ENCODE peak calls at places on chromosome 10, in nine cellular contexts. I, W, Y, P, U, J, K, V and A are unnamed samples.

GRCh38 chr10:113820507-113820906 is 33.4 kb downstream of the DCLRE1A start:
- DNase-seq in K (no peak), Y (no peak), U (no peak), P (no peak), W (no peak), V (peak; percentile 63), I (peak; percentile 45), J (no peak), A (no peak)

GRCh38 chr10:1102836-1103235 is 46.7 kb downstream of the WDR37 start:
- DNase-seq in Y (no peak), P (no peak), U (no peak), V (no peak), J (peak; percentile 61), K (no peak), I (no peak), W (peak; percentile 9), A (peak; percentile 33)

GRCh38 chr10:94006591-94007550 is 13.1 kb downstream of the PLCE1 start:
- DNase-seq in W (peak; percentile 86), Y (peak; percentile 76), J (peak; percentile 78), K (peak; percentile 61), U (peak; percentile 69), V (peak; percentile 33), P (no peak), I (no peak), A (peak; percentile 78)

GRCh38 chr10:12965571-12965970 is 35.9 kb downstream of the CCDC3 start:
- DNase-seq in U (no peak), K (no peak), W (peak; percentile 55), Y (no peak), P (no peak), V (no peak), J (peak; percentile 49), I (no peak), A (no peak)

GRCh38 chr10:95183451-95184230 is 10.4 kb upstream of the ACSM6 start:
- DNase-seq in U (peak; percentile 91), P (peak; percentile 70), I (peak; percentile 89), V (peak; percentile 88), J (peak; percentile 71), W (peak; percentile 74), Y (peak; percentile 93), K (peak; percentile 92), A (peak; percentile 67)

GRCh38 chr10:113950268-113950667 is 93.4 kb upstream of the ADRB1 start:
- DNase-seq in U (no peak), J (no peak), K (no peak), W (no peak), Y (no peak), V (no peak), I (no peak), P (no peak), A (no peak)

GRCh38 chr10:110861476-110861875 is 10.3 kb upstream of the PDCD4 start:
- DNase-seq in P (no peak), U (no peak), W (no peak), V (no peak), K (no peak), J (no peak), I (no peak), Y (no peak), A (no peak)

GRCh38 chr10:47344996-47345870 is 2.9 kb upstream of the RBP3 start:
- DNase-seq in I (no peak), P (no peak), V (no peak), K (no peak), W (no peak), U (no peak), Y (no peak), J (no peak), A (no peak)

GRCh38 chr10:47254611-47255010 is 45.4 kb upstream of the GDF10 start:
- DNase-seq in P (no peak), I (no peak), Y (no peak), J (no peak), U (peak; percentile 88), K (no peak), W (no peak), V (no peak), A (no peak)

GRCh38 chr10:88707429-88708110 is 1.5 kb downstream of the LIPK start:
- DNase-seq in W (peak; percentile 60), J (peak; percentile 81), K (no peak), U (no peak), V (no peak), I (no peak), P (no peak), Y (no peak), A (peak; percentile 52)

GRCh38 chr10:102299873-102300272 is 54.5 kb downstream of the GBF1 start:
- DNase-seq in Y (no peak), V (no peak), I (no peak), J (peak; percentile 76), W (peak; percentile 50), P (no peak), U (no peak), K (no peak), A (peak; percentile 57)
- H3K4me3 ChIP-seq in Y (no peak overlapping the region), V (no peak overlapping the region), I (no peak overlapping the region), J (peak overlapping the region; percentile 8), W (no peak overlapping the region), P (no peak overlapping the region), U (no peak overlapping the region), K (no peak overlapping the region), A (no peak overlapping the region)

GRCh38 chr10:112082134-112082533 is 101.4 kb downstream of the GPAM start:
- DNase-seq in W (no peak), J (no peak), P (peak; percentile 37), K (no peak), Y (peak; percentile 25), I (peak; percentile 71), V (peak; percentile 10), U (no peak), A (no peak)

GRCh38 chr10:112080284-112080683 is 103.3 kb downstream of the GPAM start:
- DNase-seq in K (no peak), P (no peak), W (no peak), Y (no peak), I (no peak), J (no peak), U (no peak), V (no peak), A (no peak)

GRCh38 chr10:112083526-112083925 is 100.0 kb downstream of the GPAM start:
- DNase-seq in K (no peak), I (no peak), J (no peak), W (no peak), V (no peak), P (no peak), U (no peak), Y (no peak), A (no peak)

GRCh38 chr10:112078003-112078402 is 105.6 kb downstream of the GPAM start:
- DNase-seq in U (no peak), W (no peak), I (no peak), J (no peak), P (no peak), K (no peak), V (no peak), Y (no peak), A (no peak)
- H3K36me3 ChIP-seq in U (no peaks in the 10 kb centered on the region), W (no peaks in the 10 kb centered on the region), I (no peaks in the 10 kb centered on the region), J (no peaks in the 10 kb centered on the region), P (no peaks in the 10 kb centered on the region), K (no peaks in the 10 kb centered on the region), V (no peaks in the 10 kb centered on the region), Y (no peaks in the 10 kb centered on the region), A (no peaks in the 10 kb centered on the region)

GRCh38 chr10:78512205-78512550 is 478.5 kb downstream of the RPS24 start:
- DNase-seq in J (no peak), W (no peak), P (no peak), V (no peak), U (no peak), Y (no peak), K (no peak), I (no peak), A (no peak)

GRCh38 chr10:78508955-78509354 is 475.3 kb downstream of the RPS24 start:
- DNase-seq in I (no peak), V (no peak), U (no peak), K (no peak), W (no peak), P (no peak), Y (no peak), J (no peak), A (no peak)

GRCh38 chr10:78511324-78512204 is 477.9 kb downstream of the RPS24 start:
- DNase-seq in V (no peak), W (no peak), P (peak; percentile 51), I (no peak), U (no peak), J (no peak), K (no peak), Y (no peak), A (no peak)

GRCh38 chr10:78513330-78513729 is 479.7 kb downstream of the RPS24 start:
- DNase-seq in Y (no peak), W (no peak), J (peak; percentile 14), K (no peak), I (no peak), P (no peak), U (no peak), V (peak; percentile 22), A (no peak)

DNA sequence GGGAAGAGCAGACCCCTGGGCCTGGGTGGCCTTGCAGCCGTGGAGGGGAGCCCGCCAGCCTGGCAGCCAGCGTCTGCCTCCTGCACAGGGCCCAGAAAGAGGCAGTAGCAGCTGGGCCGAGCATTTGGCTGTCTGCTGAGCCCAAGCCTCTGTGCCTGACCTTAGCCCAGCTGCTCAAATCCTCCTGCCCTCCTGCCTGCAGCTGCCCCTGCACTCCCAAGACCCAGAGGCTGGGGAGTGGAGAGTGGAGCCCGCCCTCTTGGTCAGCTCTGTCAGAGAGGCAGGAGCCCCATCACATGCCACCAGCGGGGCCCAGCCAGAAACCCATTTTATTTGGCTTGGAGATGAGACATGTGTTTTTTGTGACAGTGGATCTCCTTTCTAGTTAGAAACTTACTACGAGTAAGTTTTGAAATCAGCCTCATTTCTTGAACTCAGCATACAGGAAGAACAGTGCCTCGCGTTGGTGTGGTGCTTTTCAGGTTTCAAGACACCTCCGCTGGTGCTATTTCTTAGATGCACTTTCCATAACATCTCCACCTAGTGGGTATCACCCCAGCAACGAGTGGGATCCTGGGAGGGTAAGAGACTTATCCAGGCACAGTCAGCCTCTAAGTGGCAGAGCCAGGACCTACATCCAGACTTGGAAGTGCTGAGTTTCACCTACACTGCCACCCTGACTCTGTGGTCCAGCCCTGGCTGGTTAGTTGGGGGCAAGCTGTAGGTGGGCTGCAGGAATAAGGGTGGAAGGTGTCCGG is 477.1 kb downstream of the RPS24 start:
- DNase-seq in W (peak; percentile 26), J (no peak), P (peak; percentile 42), U (no peak), Y (no peak), K (no peak), I (peak; percentile 14), V (no peak), A (no peak)
- TF ChIP-seq CTCF in W (no peak), J (no peak), P (no peak), U (no peak), Y (no peak), K (no peak), I (peak; percentile 16), V (no peak), A (no peak)

DNA sequence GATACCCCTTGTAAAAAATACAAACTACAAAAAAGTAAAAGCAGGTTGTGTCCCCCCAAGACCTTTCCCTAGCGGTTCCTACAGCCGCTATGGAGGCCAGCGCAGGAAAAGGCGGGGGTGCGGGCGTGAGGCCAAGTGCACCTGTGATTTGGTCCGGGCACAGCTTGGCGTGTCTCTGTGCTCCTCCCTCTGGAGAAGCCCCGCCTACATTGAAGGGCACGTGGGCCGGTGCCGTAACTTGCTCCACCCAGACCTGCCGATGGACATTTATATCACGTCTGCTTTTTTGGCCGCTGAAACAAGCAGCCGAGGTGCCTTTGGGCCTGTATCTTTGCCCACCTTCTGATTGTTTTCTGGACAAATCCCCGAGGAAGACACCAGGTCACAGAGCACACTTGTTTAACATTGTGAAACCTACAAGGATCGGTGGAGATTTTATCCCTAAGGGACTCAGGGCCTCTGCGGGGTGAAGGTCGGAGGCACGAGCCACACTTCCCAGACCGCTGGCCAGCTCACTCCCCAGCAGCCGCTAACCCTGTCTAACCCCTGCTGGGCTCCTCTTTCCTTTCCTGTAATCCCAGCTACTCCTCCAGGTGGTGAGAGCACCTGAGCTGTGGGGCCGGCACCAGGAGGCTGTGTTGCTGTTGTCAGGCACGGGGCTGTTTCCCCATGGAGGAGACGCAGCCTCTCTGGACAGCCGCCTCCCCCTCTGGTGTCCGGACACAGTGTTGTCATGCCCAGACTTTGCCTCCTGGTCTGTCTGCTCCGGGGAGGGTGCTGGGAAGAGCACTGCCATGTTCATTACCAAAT is 18.8 kb upstream of the INPP5A start:
- DNase-seq in U (peak; percentile 94), I (no peak), V (peak; percentile 80), K (peak; percentile 92), P (peak; percentile 74), J (no peak), W (no peak), Y (peak; percentile 86), A (no peak)
- H3K4me3 ChIP-seq in U (no peak overlapping the region), I (no peak overlapping the region), V (peak overlapping the region; percentile 29), K (no peak overlapping the region), P (no peak overlapping the region), J (no peak overlapping the region), W (no peak overlapping the region), Y (no peak overlapping the region), A (no peak overlapping the region)